ENCODE peak calls at places on chromosomes 6 and 20, in five cellular contexts. T is hepatic stellate cell, K is A549, S is progenitor cell of endocrine pancreas, Q is endothelial cell. B is an unnamed sample.

GRCh38 chr6:78883651-78884050 is 16.3 kb downstream of the IRAK1BP1 start:
- DNase-seq in S (no peak), Q (no peak), K (no peak), T (no peak), B (no peak)

GRCh38 chr20:8934362-8934761 is 134.5 kb upstream of the PLCB4 start:
- DNase-seq in K (no peak), S (no peak), T (no peak), Q (no peak), B (no peak)

GRCh38 chr6:109059591-109060021 is 35.0 kb downstream of the SESN1 start:
- DNase-seq in S (no peak), K (no peak), T (no peak), Q (no peak), B (no peak)

GRCh38 chr6:167293590-167294091 is 2.5 kb downstream of the UNC93A start:
- DNase-seq in Q (no peak), T (no peak), K (no peak), S (no peak), B (no peak)

GRCh38 chr6:127737009-127737486 is 160.1 kb downstream of the C6orf58 start:
- DNase-seq in T (peak), S (no peak), K (peak), Q (peak), B (peak)

GRCh38 chr6:2921520-2922115 is 18.5 kb upstream of the SERPINB9 start:
- DNase-seq in Q (no peak), K (no peak), T (no peak), S (no peak), B (no peak)

GRCh38 chr6:40965046-40965445 is 74.0 kb downstream of the UNC5CL start:
- DNase-seq in Q (no peak), T (no peak), K (no peak), S (no peak), B (no peak)

GRCh38 chr20:40442181-40442963 is 246.7 kb downstream of the MAFB start:
- DNase-seq in T (peak), S (no peak), Q (no peak), K (no peak), B (peak)

GRCh38 chr20:37356387-37356786 is 10.4 kb downstream of the SRC start:
- DNase-seq in S (no peak), K (peak), T (no peak), Q (no peak), B (no peak)

GRCh38 chr6:138657026-138657425 is 116.5 kb upstream of the CCDC28A start:
- DNase-seq in Q (no peak), T (no peak), K (no peak), S (no peak), B (no peak)

GRCh38 chr6:35727206-35727934 is 9.5 kb upstream of the ARMC12 start:
- DNase-seq in Q (peak), S (peak), K (peak), T (peak), B (peak)

GRCh38 chr6:114218421-114218820 is 124.4 kb downstream of the HS3ST5 start:
- DNase-seq in S (no peak), T (no peak), Q (no peak), K (no peak), B (no peak)

GRCh38 chr20:57437672-57438330 is 46.6 kb downstream of the RBM38 start:
- DNase-seq in Q (no peak), K (no peak), S (no peak), T (no peak), B (peak)

GRCh38 chr6:107493158-107494057 is 3.5 kb downstream of the SOBP start:
- DNase-seq in T (peak), S (peak), K (no peak), Q (no peak), B (peak)

GRCh38 chr6:118581489-118581959 is 33.4 kb downstream of the PLN start:
- DNase-seq in T (peak), Q (no peak), K (no peak), S (no peak), B (no peak)

GRCh38 chr6:163414367-163415175 is at the start of gene QKI:
- DNase-seq in S (peak), T (peak), K (peak), Q (peak), B (peak)

GRCh38 chr6:106702451-106703110 is 73.2 kb downstream of the QRSL1 start:
- DNase-seq in K (no peak), T (no peak), Q (no peak), S (no peak), B (peak)